ENCODE peak calls at places on chromosomes 5 and 9, in four cellular contexts. J is CD4-positive, alpha-beta T cell; X is OCI-LY7; B is WERI-Rb-1. I is an unnamed sample.

GRCh38 chr9:132670816-132671371 is 630 bp downstream of the GTF3C4 start:
- DNase-seq in X (peak; percentile 21), J (peak; percentile 37), B (peak; percentile 59), I (peak; percentile 41)

GRCh38 chr5:36719266-36719665 is 112.9 kb downstream of the SLC1A3 start:
- DNase-seq in X (no peak), J (no peak), B (no peak), I (no peak)

GRCh38 chr9:134871941-134872340 is 8.7 kb upstream of the FCN2 start:
- DNase-seq in J (no peak), X (no peak), B (no peak), I (no peak)

GRCh38 chr5:13601152-13601551 is 343.3 kb downstream of the DNAH5 start:
- DNase-seq in B (no peak), J (no peak), X (no peak), I (no peak)

GRCh38 chr5:126122942-126123341 is 300.3 kb upstream of the GRAMD2B start:
- DNase-seq in B (no peak), J (no peak), X (no peak), I (no peak)

GRCh38 chr5:88882321-88883038 is 504 bp downstream of the MEF2C start:
- DNase-seq in B (no peak), J (no peak), X (peak; percentile 39), I (no peak)

GRCh38 chr5:77936365-77936693 is 160.2 kb upstream of the TBCA start:
- DNase-seq in J (no peak), X (no peak), B (no peak), I (no peak)

GRCh38 chr9:107422189-107422802 is 67.3 kb downstream of the KLF4 start:
- DNase-seq in B (peak; percentile 92), J (no peak), X (peak; percentile 53), I (peak; percentile 68)

GRCh38 chr5:131825404-131826013 is 28.7 kb upstream of the FNIP1 start:
- DNase-seq in B (no peak), J (no peak), X (no peak), I (no peak)

GRCh38 chr9:5553211-5553610 is 42.9 kb downstream of the PDCD1LG2 start:
- DNase-seq in B (no peak), J (no peak), X (no peak), I (no peak)

GRCh38 chr5:80246995-80247729 is 8.7 kb downstream of the SERINC5 start:
- DNase-seq in J (peak; percentile 29), B (no peak), X (no peak), I (no peak)

GRCh38 chr9:6234014-6234413 is 18.4 kb downstream of the IL33 start:
- DNase-seq in B (no peak), J (no peak), X (no peak), I (no peak)

GRCh38 chr5:96528262-96528661 is 95.2 kb upstream of the PCSK1 start:
- DNase-seq in J (no peak), B (no peak), X (no peak), I (no peak)

GRCh38 chr5:54985301-54986268 is at the start of gene ESM1:
- DNase-seq in B (no peak), J (no peak), X (no peak), I (no peak)

GRCh38 chr9:84067851-84068250 is 87.2 kb downstream of the RMI1 start:
- DNase-seq in X (no peak), J (no peak), B (no peak), I (no peak)

GRCh38 chr5:1502046-1502736 is 21.6 kb downstream of the LPCAT1 start:
- DNase-seq in J (peak; percentile 27), B (no peak), X (peak; percentile 26), I (no peak)

GRCh38 chr9:80400624-80401230 is 829.0 kb downstream of the TLE4 start:
- DNase-seq in X (no peak), J (no peak), B (no peak), I (no peak)

GRCh38 chr9:99127372-99128132 is 22.6 kb downstream of the TGFBR1 start:
- DNase-seq in X (no peak), J (no peak), B (no peak), I (no peak)

GRCh38 chr5:127561254-127561653 is 43.8 kb downstream of the PRRC1 start:
- DNase-seq in B (no peak), J (no peak), X (no peak), I (no peak)

GRCh38 chr5:127564002-127564769 is 46.7 kb downstream of the PRRC1 start:
- DNase-seq in X (peak; percentile 70), J (peak; percentile 36), B (peak; percentile 55), I (peak; percentile 57)

GRCh38 chr5:127565586-127566270 is 48.3 kb downstream of the PRRC1 start:
- DNase-seq in X (no peak), B (no peak), J (no peak), I (no peak)

GRCh38 chr5:127563133-127563532 is 45.7 kb downstream of the PRRC1 start:
- DNase-seq in J (no peak), B (no peak), X (no peak), I (no peak)

DNA sequence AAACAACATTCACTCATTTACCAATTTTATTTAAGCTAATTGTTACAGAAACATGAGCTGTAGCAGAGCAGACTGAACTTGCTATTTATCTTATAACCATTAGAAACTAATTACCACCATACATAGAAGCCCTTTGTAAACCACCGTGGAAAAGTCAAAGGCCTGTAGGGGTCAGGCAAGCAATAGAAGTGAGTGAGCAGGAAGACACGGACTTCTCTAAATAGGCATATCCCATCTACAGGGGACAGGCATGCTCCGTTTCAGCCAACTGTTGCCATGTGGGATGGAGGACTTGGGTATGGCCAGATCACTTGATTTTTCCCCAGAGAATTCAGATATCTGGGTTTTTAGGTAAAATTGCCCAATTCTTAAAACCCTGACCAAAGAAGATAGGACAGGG is 44.8 kb downstream of the PRRC1 start:
- DNase-seq in J (no peak), X (peak; percentile 9), B (peak; percentile 40), I (peak; percentile 8)
- TF ChIP-seq CTCF in J (no peak), X (peak; percentile 59), B (peak; percentile 57), I (peak; percentile 46)

GRCh38 chr9:111036068-111036789 is 2.0 kb downstream of the LPAR1 start:
- DNase-seq in J (no peak), B (no peak), X (no peak), I (peak; percentile 30)
- TF ChIP-seq CTCF in J (no peak), B (peak; percentile 15), X (no peak), I (peak; percentile 62)

GRCh38 chr5:138568061-138568824 is 7.0 kb downstream of the HSPA9 start:
- DNase-seq in J (no peak), B (no peak), X (no peak), I (no peak)
- TF ChIP-seq CTCF in J (no peak), B (no peak), X (peak; percentile 34), I (peak; percentile 35)

DNA sequence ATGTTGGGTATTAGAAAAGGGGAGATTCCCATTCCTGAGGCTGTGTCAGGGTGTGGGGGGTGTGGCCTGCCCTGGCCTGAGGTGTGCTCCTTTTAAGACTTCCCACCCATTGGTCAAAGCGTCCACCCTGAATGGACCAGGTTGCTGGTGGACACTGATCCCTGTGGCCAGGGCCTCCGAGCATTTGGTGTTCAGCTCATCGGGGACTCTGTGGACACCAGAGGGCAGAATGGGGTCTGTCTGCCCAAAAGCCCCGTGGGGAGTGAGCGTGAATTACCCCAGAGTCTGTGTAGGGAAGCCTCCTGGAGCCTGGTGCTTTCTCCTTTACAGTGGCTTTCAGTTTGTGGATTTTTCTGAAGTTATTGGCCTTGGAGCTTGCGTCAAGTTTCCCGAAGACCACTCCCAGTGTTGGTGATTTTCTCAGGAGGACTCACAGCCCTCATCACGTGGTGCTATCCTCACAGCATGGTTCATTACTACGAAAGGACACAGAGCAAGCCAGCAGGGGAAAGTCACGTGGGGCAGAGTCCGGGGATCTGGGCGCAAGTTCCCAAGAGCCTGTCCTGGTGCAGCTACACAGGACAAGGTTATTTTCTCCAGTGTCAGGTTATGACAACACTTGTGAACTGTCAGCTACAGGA is 55.5 kb downstream of the TENT4A start:
- DNase-seq in B (peak; percentile 51), J (no peak), X (no peak), I (no peak)
- TF ChIP-seq CTCF in B (peak; percentile 47), J (no peak), X (no peak), I (no peak)

DNA sequence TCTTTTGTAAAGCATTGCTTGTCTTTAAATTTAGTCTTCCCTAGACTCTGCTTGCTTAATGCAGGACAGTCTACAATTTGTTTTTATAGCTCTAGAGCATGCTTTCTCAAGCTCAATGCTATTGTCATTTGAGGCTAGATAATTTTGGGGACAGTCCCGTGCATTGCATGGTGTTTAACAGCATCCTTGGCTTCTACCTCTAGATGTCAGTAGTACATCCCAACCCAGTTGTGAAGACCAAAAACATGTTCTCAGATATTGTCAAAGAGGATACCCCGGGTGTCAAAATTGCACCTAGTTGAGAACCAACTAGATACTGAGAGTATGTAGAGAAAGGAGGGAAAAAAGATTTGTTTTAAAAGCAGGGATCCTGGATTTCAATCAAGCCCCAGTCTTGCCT is 277.5 kb downstream of the CEMIP2 start:
- DNase-seq in J (no peak), B (no peak), X (no peak), I (no peak)
- TF ChIP-seq CTCF in J (no peak), B (peak; percentile 49), X (peak; percentile 60), I (peak; percentile 30)

GRCh38 chr5:14872070-14872989 is 752 bp upstream of the ANKH start:
- DNase-seq in J (peak; percentile 45), X (peak; percentile 64), B (peak; percentile 81), I (peak; percentile 53)
- TF ChIP-seq CTCF in J (no peak), X (peak; percentile 37), B (peak; percentile 29), I (peak; percentile 32)

GRCh38 chr5:19795218-19795617 is 192.8 kb downstream of the CDH18 start:
- DNase-seq in B (peak; percentile 45), X (no peak), J (no peak), I (no peak)
- TF ChIP-seq CTCF in B (peak; percentile 68), X (no peak), J (no peak), I (no peak)